ENCODE peak calls at places on chromosomes 3 and 15, in four cellular contexts. Z is mesendoderm; I is T1000; C is activated CD4-positive, alpha-beta T cell treated with anti-CD3 and anti-CD28 coated beads for 4 hours. L is an unnamed sample.

GRCh38 chr15:81050259-81050658 is 49.5 kb downstream of the TLNRD1 start:
- DNase-seq in Z (no peak), I (no peak), C (no peak), L (no peak)

GRCh38 chr15:74240002-74240568 is 4.0 kb downstream of the CCDC33 start:
- DNase-seq in Z (peak; percentile 67), I (peak; percentile 94), C (no peak), L (peak; percentile 87)

GRCh38 chr3:141093971-141094401 is 42.8 kb downstream of the SPSB4 start:
- DNase-seq in Z (no peak), I (no peak), C (no peak), L (no peak)

GRCh38 chr3:51024765-51025681 is 350.3 kb downstream of the DOCK3 start:
- DNase-seq in Z (peak; percentile 27), I (peak; percentile 14), C (peak; percentile 61), L (no peak)

GRCh38 chr3:39911465-39912309 is 102.3 kb downstream of the MYRIP start:
- DNase-seq in Z (peak; percentile 78), I (no peak), C (no peak), L (no peak)

GRCh38 chr3:188624828-188625227 is 470.9 kb downstream of the LPP start:
- DNase-seq in Z (no peak), I (no peak), C (no peak), L (no peak)

GRCh38 chr15:41022487-41023090 is 69.3 kb downstream of the CHAC1 start:
- DNase-seq in Z (peak; percentile 58), I (no peak), C (peak; percentile 29), L (no peak)

GRCh38 chr15:80643296-80643965 is 51.7 kb upstream of the ABHD17C start:
- DNase-seq in Z (no peak), I (no peak), C (no peak), L (no peak)

GRCh38 chr3:113890256-113890900 is 51.8 kb downstream of the GRAMD1C start:
- DNase-seq in Z (peak; percentile 28), I (no peak), C (no peak), L (no peak)

GRCh38 chr3:63295356-63295755 is 17.2 kb downstream of the SYNPR start:
- DNase-seq in Z (peak; percentile 59), I (no peak), C (no peak), L (no peak)

GRCh38 chr3:11386413-11387155 is 114.4 kb downstream of the ATG7 start:
- DNase-seq in Z (no peak), I (no peak), C (no peak), L (no peak)

GRCh38 chr3:105516972-105517371 is 150.3 kb downstream of the ALCAM start:
- DNase-seq in Z (peak; percentile 63), I (no peak), C (no peak), L (no peak)

GRCh38 chr3:60010778-60011177 is 961.0 kb upstream of the CFAP20DC start:
- DNase-seq in Z (no peak), I (no peak), C (peak; percentile 31), L (no peak)

GRCh38 chr3:148727242-148727641 is 29.5 kb downstream of the AGTR1 start:
- DNase-seq in Z (peak; percentile 76), I (no peak), C (no peak), L (no peak)

GRCh38 chr15:67076147-67076843 is 10.9 kb downstream of the SMAD3 start:
- DNase-seq in Z (no peak), I (peak; percentile 66), C (peak; percentile 48), L (no peak)

GRCh38 chr3:28050895-28051294 is 190.5 kb upstream of the CMC1 start:
- DNase-seq in Z (no peak), I (no peak), C (peak; percentile 20), L (peak; percentile 89)

GRCh38 chr3:127172670-127173515 is 20.0 kb upstream of the PRR23E start:
- DNase-seq in Z (peak; percentile 71), I (no peak), C (no peak), L (no peak)

GRCh38 chr3:25592510-25592968 is 72.2 kb downstream of the TOP2B start:
- DNase-seq in Z (peak; percentile 70), I (peak; percentile 70), C (no peak), L (no peak)

GRCh38 chr3:39139442-39139841 is 13.9 kb downstream of the CSRNP1 start:
- DNase-seq in Z (no peak), I (no peak), C (no peak), L (no peak)

GRCh38 chr3:184234671-184235380 is 5.4 kb downstream of the VWA5B2 start:
- DNase-seq in Z (no peak), I (no peak), C (no peak), L (no peak)

GRCh38 chr15:65811835-65812234 is 19.7 kb upstream of the DENND4A start:
- DNase-seq in Z (no peak), I (no peak), C (no peak), L (no peak)

GRCh38 chr15:25797511-25798206 is 65.5 kb downstream of the ATP10A start:
- DNase-seq in Z (no peak), I (no peak), C (no peak), L (no peak)

GRCh38 chr3:151935451-151935850 is 62.0 kb downstream of the SUCNR1 start:
- DNase-seq in Z (no peak), I (no peak), C (no peak), L (no peak)

GRCh38 chr3:9899289-9899791 is 3.3 kb upstream of the IL17RE start:
- DNase-seq in Z (no peak), I (no peak), C (no peak), L (no peak)

GRCh38 chr3:46930176-46930944 is 46.2 kb downstream of the CCDC12 start:
- DNase-seq in Z (no peak), I (no peak), C (no peak), L (no peak)

GRCh38 chr3:72120806-72121778 is 336.1 kb upstream of the PROK2 start:
- DNase-seq in Z (no peak), I (no peak), C (no peak), L (no peak)

GRCh38 chr3:153221748-153222162 is 59.7 kb downstream of the RAP2B start:
- DNase-seq in Z (peak; percentile 78), I (no peak), C (peak; percentile 62), L (peak; percentile 98)

GRCh38 chr3:76565496-76566210 is 474.2 kb upstream of the ROBO2 start:
- DNase-seq in Z (no peak), I (no peak), C (no peak), L (no peak)

GRCh38 chr3:125177746-125178145 is 34.8 kb downstream of the SLC12A8 start:
- DNase-seq in Z (no peak), I (no peak), C (no peak), L (no peak)

GRCh38 chr15:78272326-78272725 is 8.0 kb downstream of the DNAJA4 start:
- DNase-seq in Z (no peak), I (no peak), C (no peak), L (no peak)

L was measured in keratinocyte.